ENCODE peak calls at places on chromosome 4, in six cellular contexts. H is NCI-H2081; C is M059J; Q is right atrium auricular region; U is CD8-positive, alpha-beta T cell; D is B cell. R is an unnamed sample.

GRCh38 chr4:118833192-118833820 is 2.6 kb downstream of the SEC24D start:
- DNase-seq in H (no peak), U (no peak), Q (no peak), C (no peak), D (no peak), R (no peak)

GRCh38 chr4:103692615-103693014 is 27.2 kb downstream of the TACR3 start:
- DNase-seq in H (no peak), U (no peak), C (no peak), D (no peak), Q (no peak), R (no peak)

GRCh38 chr4:75004755-75005668 is 72.1 kb downstream of the PARM1 start:
- DNase-seq in H (no peak), C (peak), U (no peak), Q (no peak), D (no peak), R (no peak)

GRCh38 chr4:182231080-182231479 is 12.1 kb upstream of the TENM3 start:
- DNase-seq in Q (no peak), D (no peak), U (no peak), H (no peak), C (peak), R (no peak)

GRCh38 chr4:1777822-1778641 is 15.1 kb upstream of the FGFR3 start:
- DNase-seq in H (no peak), U (no peak), D (no peak), Q (no peak), C (peak), R (no peak)

GRCh38 chr4:6435010-6435409 is 37.4 kb downstream of the PPP2R2C start:
- DNase-seq in D (no peak), C (no peak), Q (no peak), U (no peak), H (no peak), R (no peak)

GRCh38 chr4:2366252-2367192 is 51.9 kb downstream of the ZFYVE28 start:
- DNase-seq in U (no peak), C (no peak), Q (no peak), H (peak), D (no peak), R (no peak)

GRCh38 chr4:15198070-15198727 is 195.9 kb downstream of the CPEB2 start:
- DNase-seq in Q (no peak), C (no peak), U (no peak), D (no peak), H (no peak), R (no peak)

GRCh38 chr4:5710065-5710961 is 688 bp upstream of the EVC start:
- DNase-seq in C (peak), U (no peak), H (no peak), Q (no peak), D (no peak), R (no peak)

GRCh38 chr4:68951078-68951805 is at the start of gene UGT2A3:
- DNase-seq in Q (no peak), H (no peak), D (no peak), C (peak), U (no peak), R (no peak)

GRCh38 chr4:108775921-108776320 is 13.1 kb upstream of the ETNPPL start:
- DNase-seq in H (no peak), U (no peak), C (no peak), D (no peak), Q (no peak), R (no peak)

GRCh38 chr4:158934996-158935669 is 166.3 kb downstream of the FNIP2 start:
- DNase-seq in C (no peak), U (no peak), H (no peak), D (no peak), Q (no peak), R (no peak)

GRCh38 chr4:112245383-112245782 is 13.8 kb downstream of the AP1AR start:
- DNase-seq in C (no peak), U (no peak), D (no peak), H (no peak), Q (no peak), R (no peak)

GRCh38 chr4:7432531-7433375 is 2.0 kb downstream of the PSAPL1 start:
- DNase-seq in C (no peak), U (no peak), H (no peak), D (no peak), Q (no peak), R (no peak)

GRCh38 chr4:101730291-101731117 is 60.0 kb upstream of the BANK1 start:
- DNase-seq in D (peak), U (peak), C (peak), Q (peak), H (peak), R (peak)

GRCh38 chr4:5722328-5722727 is 11.3 kb downstream of the EVC start:
- DNase-seq in C (peak), Q (no peak), D (no peak), H (no peak), U (no peak), R (no peak)

GRCh38 chr4:98448923-98449322 is 187.7 kb downstream of the RAP1GDS1 start:
- DNase-seq in D (peak), U (no peak), Q (no peak), H (no peak), C (no peak), R (no peak)

GRCh38 chr4:83269256-83269655 is 15.3 kb downstream of the COQ2 start:
- DNase-seq in H (no peak), U (no peak), D (no peak), Q (no peak), C (no peak), R (no peak)

R was measured in germinal center.